ENCODE peak calls at places on chromosomes 6 and 20, in seven cellular contexts. G is kidney; E is fibroblast of lung; J is uterus; U is activated T-helper 1 cell treated with anti-CD3 and anti-CD28 coated beads, Interleukin-2, amount 50 U/mL, for 16 hours; X is substantia nigra; F is activated naive CD4-positive, alpha-beta T cell treated with Interleukin-2 at 50 U/mL for 16 hours. S is an unnamed sample.

GRCh38 chr6:144809120-144809519 is 524.0 kb downstream of the UTRN start:
- DNase-seq in E (no peak), X (no peak), F (no peak), G (no peak), U (no peak), J (no peak), S (no peak)

GRCh38 chr6:158233214-158233795 is 65.2 kb downstream of the GTF2H5 start:
- DNase-seq in G (no peak), J (no peak), E (no peak), X (no peak), U (no peak), F (no peak), S (no peak)

GRCh38 chr6:167098825-167099225 is 24.1 kb upstream of the CCR6 start:
- DNase-seq in X (no peak), J (no peak), F (no peak), U (no peak), E (no peak), G (no peak), S (no peak)

GRCh38 chr6:44100088-44100550 is 27.1 kb downstream of the MRPL14 start:
- DNase-seq in U (no peak), F (peak), G (no peak), X (no peak), E (peak), J (no peak), S (no peak)

GRCh38 chr20:20213722-20214121 is 154.2 kb upstream of the INSM1 start:
- DNase-seq in G (no peak), X (no peak), J (no peak), E (no peak), U (no peak), F (no peak), S (no peak)

GRCh38 chr6:4451101-4451500 is 315.7 kb upstream of the ECI2 start:
- DNase-seq in J (no peak), G (no peak), X (no peak), F (no peak), U (no peak), E (no peak), S (no peak)

GRCh38 chr6:102501615-102502014 is 1108.1 kb downstream of the GRIK2 start:
- DNase-seq in U (no peak), F (no peak), X (no peak), J (no peak), G (no peak), E (no peak), S (no peak)

GRCh38 chr20:13494019-13494418 is 144.7 kb downstream of the TASP1 start:
- DNase-seq in U (no peak), F (no peak), X (no peak), J (no peak), G (no peak), E (no peak), S (no peak)

GRCh38 chr6:105628156-105628860 is 225.4 kb upstream of the PREP start:
- DNase-seq in F (no peak), X (no peak), J (no peak), G (no peak), U (no peak), E (no peak), S (no peak)

GRCh38 chr6:157240059-157240959 is 83.0 kb downstream of the TMEM242 start:
- DNase-seq in U (no peak), G (peak), X (no peak), E (no peak), F (no peak), J (peak), S (no peak)